ENCODE peak calls at places on chromosomes 6 and 20, in five cellular contexts. E is nephron progenitor cell; M is NCI-H748 treated with DMSO at 0.1 percent for 48 hours; X is activated CD4-positive, alpha-beta T cell treated with anti-CD3 and anti-CD28 coated beads, Interleukin-2, amount 10 ng/mL, durations not matched to agents 7 days and 5 days; S is fibroblast of pulmonary artery. J is an unnamed sample.

GRCh38 chr20:50398471-50399002 is 111.6 kb upstream of the PTPN1 start:
- DNase-seq in E (no peak), M (no peak), X (no peak), S (no peak), J (no peak)

GRCh38 chr6:163806761-163807499 is 392.4 kb downstream of the QKI start:
- DNase-seq in E (no peak), M (no peak), X (no peak), S (no peak), J (no peak)

GRCh38 chr6:118377711-118378414 is 170.2 kb upstream of the PLN start:
- DNase-seq in E (peak), M (peak), X (no peak), S (no peak), J (no peak)

GRCh38 chr6:36033935-36034334 is 6.3 kb downstream of the MAPK14 start:
- DNase-seq in E (no peak), M (no peak), X (peak), S (no peak), J (no peak)

GRCh38 chr6:49406241-49406970 is 56.6 kb downstream of the MMUT start:
- DNase-seq in E (no peak), M (no peak), X (no peak), S (peak), J (no peak)

GRCh38 chr20:48339147-48339985 is 488.4 kb downstream of the PREX1 start:
- DNase-seq in E (no peak), M (no peak), X (no peak), S (peak), J (no peak)

GRCh38 chr6:46983007-46983411 is 59.1 kb downstream of the ADGRF1 start:
- DNase-seq in E (no peak), M (peak), X (no peak), S (no peak), J (no peak)

GRCh38 chr6:72748759-72749158 is 126.9 kb downstream of the KCNQ5 start:
- DNase-seq in E (no peak), M (no peak), X (no peak), S (peak), J (no peak)

GRCh38 chr6:129104560-129104959 is 221.6 kb downstream of the LAMA2 start:
- DNase-seq in E (no peak), M (no peak), X (no peak), S (peak), J (no peak)

GRCh38 chr20:62134735-62135231 is 8.4 kb downstream of the PSMA7 start:
- DNase-seq in E (no peak), M (no peak), X (no peak), S (peak), J (no peak)

GRCh38 chr20:45136911-45137310 is 12.6 kb upstream of the WFDC12 start:
- DNase-seq in E (no peak), M (no peak), X (no peak), S (no peak), J (no peak)

GRCh38 chr6:64255000-64255399 is 619.4 kb downstream of the PHF3 start:
- DNase-seq in E (no peak), M (no peak), X (no peak), S (no peak), J (no peak)

GRCh38 chr20:39429716-39430115 is 467.6 kb downstream of the DHX35 start:
- DNase-seq in E (no peak), M (no peak), X (no peak), S (no peak), J (no peak)

GRCh38 chr20:63477944-63478343 is 5.5 kb upstream of the KCNQ2 start:
- DNase-seq in E (no peak), M (no peak), X (no peak), S (no peak), J (no peak)

GRCh38 chr6:56804996-56805395 is 149.9 kb upstream of the BEND6 start:
- DNase-seq in E (no peak), M (no peak), X (no peak), S (peak), J (no peak)

GRCh38 chr20:5268449-5268848 is 48.3 kb downstream of the PROKR2 start:
- DNase-seq in E (no peak), M (no peak), X (no peak), S (no peak), J (no peak)

GRCh38 chr20:57787969-57788781 is 78.4 kb upstream of the PMEPA1 start:
- DNase-seq in E (no peak), M (no peak), X (no peak), S (no peak), J (no peak)

GRCh38 chr20:13259921-13260320 is 38.8 kb downstream of the ISM1 start:
- DNase-seq in E (no peak), M (peak), X (no peak), S (no peak), J (no peak)

GRCh38 chr6:105815657-105816555 is 270.2 kb upstream of the PRDM1 start:
- DNase-seq in E (no peak), M (no peak), X (no peak), S (no peak), J (no peak)

GRCh38 chr20:61626412-61626811 is 374.4 kb downstream of the CDH4 start:
- DNase-seq in E (no peak), M (no peak), X (no peak), S (no peak), J (no peak)

GRCh38 chr6:150194200-150194599 is 51.4 kb downstream of the PPP1R14C start:
- DNase-seq in E (no peak), M (peak), X (no peak), S (no peak), J (no peak)

GRCh38 chr6:154166140-154166539 is 127.1 kb downstream of the OPRM1 start:
- DNase-seq in E (no peak), M (no peak), X (no peak), S (no peak), J (no peak)

GRCh38 chr20:37902504-37903313 is at the start of gene VSTM2L:
- DNase-seq in E (peak), M (no peak), X (no peak), S (peak), J (peak)

GRCh38 chr6:36327226-36328009 is 9.3 kb downstream of the BNIP5 start:
- DNase-seq in E (no peak), M (no peak), X (peak), S (no peak), J (no peak)

GRCh38 chr6:139540276-139540675 is 165.8 kb upstream of the CITED2 start:
- DNase-seq in E (no peak), M (no peak), X (peak), S (peak), J (no peak)

GRCh38 chr6:127514396-127515227 is 4.5 kb downstream of the MTCL3 start:
- DNase-seq in E (peak), M (no peak), X (peak), S (peak), J (no peak)

GRCh38 chr20:46671866-46672542 is 17.2 kb downstream of the TP53RK start:
- DNase-seq in E (no peak), M (no peak), X (no peak), S (no peak), J (no peak)

GRCh38 chr6:150018846-150019580 is 6.3 kb downstream of the RAET1L start:
- DNase-seq in E (no peak), M (no peak), X (no peak), S (no peak), J (no peak)

GRCh38 chr20:37853823-37854375 is 49.0 kb upstream of the VSTM2L start:
- DNase-seq in E (no peak), M (no peak), X (no peak), S (no peak), J (no peak)

J was measured in 8988T.